ENCODE peak calls at places on chromosomes 5 and 9, in eight cellular contexts. A is epithelial cell of esophagus; F is brain microvascular endothelial cell; Q is CD8-positive, alpha-beta T cell; N is fibroblast of pulmonary artery; R is A549; K is body of pancreas; Z is heart right ventricle. H is an unnamed sample.

GRCh38 chr9:9352877-9353481 is 1259.8 kb downstream of the PTPRD start:
- DNase-seq in A (peak; percentile 6), K (peak; percentile 11), Z (no peak), Q (no peak), F (peak; percentile 5), N (peak; percentile 3), R (no peak), H (no peak)

GRCh38 chr5:8184455-8185063 is 315.6 kb downstream of the MTRR start:
- DNase-seq in N (peak; percentile 19), F (peak; percentile 12), Z (peak; percentile 29), K (peak; percentile 67), A (peak; percentile 27), Q (no peak), R (peak; percentile 37), H (peak; percentile 1)

GRCh38 chr5:140840978-140841962 is at the start of gene PCDHA8:
- DNase-seq in Q (no peak), F (no peak), R (peak; percentile 46), A (no peak), Z (no peak), N (no peak), K (no peak), H (no peak)

GRCh38 chr5:115452791-115453190 is 91.8 kb downstream of the FEM1C start:
- DNase-seq in N (no peak), F (no peak), K (no peak), R (no peak), A (no peak), Q (no peak), Z (no peak), H (no peak)

GRCh38 chr5:179612577-179613459 is 10.7 kb downstream of the HNRNPH1 start:
- DNase-seq in K (no peak), Q (no peak), A (no peak), R (no peak), F (no peak), N (no peak), Z (no peak), H (no peak)

GRCh38 chr5:134738963-134739661 is 764 bp downstream of the CAMLG start:
- DNase-seq in F (peak; percentile 35), K (peak; percentile 32), R (peak; percentile 70), Z (no peak), Q (no peak), A (peak; percentile 62), N (peak; percentile 47), H (peak; percentile 12)

GRCh38 chr5:96816430-96816939 is 8.7 kb upstream of the ERAP1 start:
- DNase-seq in F (no peak), R (no peak), Q (peak; percentile 32), Z (no peak), A (no peak), K (no peak), N (no peak), H (no peak)

GRCh38 chr5:16265141-16265540 is 85.5 kb upstream of the MARCHF11 start:
- DNase-seq in F (no peak), A (no peak), N (no peak), K (no peak), Z (no peak), R (no peak), Q (no peak), H (no peak)

GRCh38 chr9:4550777-4551476 is 60.7 kb downstream of the SLC1A1 start:
- DNase-seq in N (peak; percentile 54), A (no peak), F (no peak), K (no peak), Q (no peak), Z (no peak), R (no peak), H (no peak)

GRCh38 chr9:96256800-96257199 is 45.2 kb downstream of the HSD17B3 start:
- DNase-seq in Q (no peak), R (no peak), A (peak; percentile 71), N (peak; percentile 10), K (no peak), F (peak; percentile 30), Z (no peak), H (no peak)

GRCh38 chr9:81693639-81694378 is 4.5 kb upstream of the TLE1 start:
- DNase-seq in A (no peak), Z (no peak), F (no peak), R (no peak), K (no peak), Q (no peak), N (no peak), H (peak; percentile 72)

GRCh38 chr9:134928796-134929559 is 11.3 kb upstream of the FCN1 start:
- DNase-seq in N (no peak), K (no peak), R (no peak), A (no peak), F (no peak), Z (no peak), Q (no peak), H (no peak)

GRCh38 chr5:581266-581665 is 30.9 kb upstream of the CEP72 start:
- DNase-seq in N (no peak), R (no peak), A (no peak), Z (no peak), Q (no peak), K (no peak), F (no peak), H (no peak)

GRCh38 chr5:87899109-87900100 is 369.2 kb downstream of the TMEM161B start:
- DNase-seq in Z (peak; percentile 16), Q (no peak), N (no peak), F (no peak), A (peak; percentile 10), K (no peak), R (no peak), H (peak; percentile 89)

GRCh38 chr5:175344331-175345200 is 99.4 kb downstream of the DRD1 start:
- DNase-seq in N (peak; percentile 1), K (no peak), Z (no peak), R (peak; percentile 82), A (no peak), Q (no peak), F (peak; percentile 12), H (peak; percentile 23)

GRCh38 chr5:101505891-101506570 is 602.9 kb upstream of the ST8SIA4 start:
- DNase-seq in R (no peak), A (no peak), F (no peak), Z (no peak), N (no peak), K (no peak), Q (no peak), H (no peak)

GRCh38 chr5:89457411-89458329 is 574.7 kb upstream of the MEF2C start:
- DNase-seq in A (peak; percentile 80), K (peak; percentile 25), R (peak; percentile 0), N (peak; percentile 36), F (peak; percentile 6), Q (no peak), Z (peak; percentile 46), H (peak; percentile 32)

GRCh38 chr5:169576181-169576598 is 7.4 kb upstream of the SPDL1 start:
- DNase-seq in F (peak; percentile 79), A (peak; percentile 84), N (peak; percentile 91), K (no peak), R (no peak), Q (no peak), Z (no peak), H (peak; percentile 78)

GRCh38 chr5:139061274-139061673 is 136.9 kb downstream of the SIL1 start:
- DNase-seq in K (peak; percentile 81), Z (peak; percentile 48), N (peak; percentile 86), A (peak; percentile 52), Q (no peak), F (peak; percentile 75), R (no peak), H (peak; percentile 59)

GRCh38 chr5:147093138-147093537 is 141.7 kb upstream of the STK32A start:
- DNase-seq in F (peak; percentile 7), K (no peak), N (peak; percentile 71), A (peak; percentile 75), Q (no peak), R (no peak), Z (no peak), H (no peak)

GRCh38 chr5:115435065-115435775 is 109.4 kb downstream of the FEM1C start:
- DNase-seq in Q (no peak), F (no peak), K (no peak), N (no peak), A (no peak), R (no peak), Z (no peak), H (no peak)

GRCh38 chr9:37430841-37431597 is 8.5 kb downstream of the GRHPR start:
- DNase-seq in K (no peak), Q (no peak), N (no peak), Z (no peak), R (no peak), F (no peak), A (no peak), H (no peak)
- TF ChIP-seq CTCF in K (peak; percentile 38), Q (no peak), N (no peak), Z (no peak), R (no peak), F (peak; percentile 44), A (peak; percentile 18), H (peak; percentile 37)

GRCh38 chr5:120778491-120779293 is 314.6 kb downstream of the PRR16 start:
- DNase-seq in Z (no peak), N (peak; percentile 18), Q (no peak), F (peak; percentile 35), K (no peak), A (no peak), R (no peak), H (peak; percentile 70)
- H3K4me3 ChIP-seq in Z (no peak overlapping the region), N (no peak overlapping the region), Q (no peak overlapping the region), F (peak overlapping the region; percentile 7), K (no peak overlapping the region), A (no peak overlapping the region), R (no peak overlapping the region), H (peak overlapping the region; percentile 13)

GRCh38 chr5:142900926-142901325 is 130.7 kb downstream of the ARHGAP26 start:
- DNase-seq in R (no peak), A (peak; percentile 37), N (peak; percentile 55), Z (no peak), F (peak; percentile 54), Q (no peak), K (no peak), H (peak; percentile 98)

GRCh38 chr5:142896325-142897007 is 126.3 kb downstream of the ARHGAP26 start:
- DNase-seq in A (peak; percentile 24), N (no peak), Z (no peak), R (no peak), F (no peak), K (no peak), Q (no peak), H (no peak)

GRCh38 chr5:142894315-142894714 is 124.1 kb downstream of the ARHGAP26 start:
- DNase-seq in R (no peak), N (no peak), A (no peak), Q (no peak), F (no peak), K (no peak), Z (no peak), H (no peak)

GRCh38 chr5:142894749-142895148 is 124.6 kb downstream of the ARHGAP26 start:
- DNase-seq in Z (no peak), Q (no peak), F (peak; percentile 40), K (no peak), A (no peak), R (no peak), N (peak; percentile 56), H (peak; percentile 62)

DNA sequence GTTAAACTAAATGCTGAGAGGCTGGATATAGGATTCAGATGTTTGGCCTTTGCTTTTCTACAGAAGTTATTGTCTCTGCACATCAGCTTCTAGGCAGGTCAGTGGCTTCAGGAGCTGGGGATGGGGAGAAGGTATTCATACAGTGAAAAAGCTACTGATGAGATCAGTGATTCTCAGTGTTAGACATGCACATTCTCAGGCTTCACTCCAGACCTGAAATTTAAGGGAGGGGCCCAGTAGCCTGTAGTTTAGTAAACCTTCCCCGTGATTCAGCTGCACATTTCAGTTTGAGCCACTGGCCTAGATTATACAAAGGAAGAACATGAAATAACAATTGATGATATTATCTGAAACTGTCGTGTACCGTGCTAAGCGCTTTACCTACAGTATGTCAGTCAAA is 127.2 kb downstream of the ARHGAP26 start:
- DNase-seq in Q (no peak), K (no peak), R (no peak), Z (no peak), A (no peak), F (no peak), N (no peak), H (no peak)
- TF ChIP-seq CTCF in Q (no peak), K (no peak), R (no peak), Z (no peak), A (no peak), F (no peak), N (no peak), H (no peak)

GRCh38 chr5:38926121-38926520 is 80.3 kb downstream of the OSMR start:
- DNase-seq in K (no peak), F (peak; percentile 77), A (no peak), Z (no peak), N (peak; percentile 28), R (no peak), Q (no peak), H (no peak)
- H3K4me3 ChIP-seq in K (no peak overlapping the region), F (no peak overlapping the region), A (no peak overlapping the region), Z (no peak overlapping the region), N (no peak overlapping the region), R (no peak overlapping the region), Q (no peak overlapping the region), H (no peak overlapping the region)

H was measured in astrocyte of the cerebellum.